ENCODE peak calls at places on chromosome 20, in ten cellular contexts. X, P, V, B, D, H, M, J, N and W are unnamed samples.

GRCh38 chr20:661474-662288 is 8.7 kb upstream of the SRXN1 start:
- DNase-seq in H (no peak), D (peak), P (no peak), M (no peak), X (no peak), V (no peak), B (no peak), N (no peak), J (no peak), W (no peak)

GRCh38 chr20:53331151-53331973 is 262.3 kb downstream of the ZNF217 start:
- DNase-seq in X (no peak), P (no peak), B (no peak), D (no peak), H (no peak), N (no peak), M (no peak), V (peak), J (peak), W (no peak)

GRCh38 chr20:18571009-18571408 is 3.8 kb downstream of the SMIM26 start:
- DNase-seq in V (no peak), N (no peak), M (no peak), D (no peak), B (no peak), H (no peak), P (no peak), J (no peak), X (no peak), W (no peak)

GRCh38 chr20:8523684-8524083 is 391.6 kb downstream of the PLCB1 start:
- DNase-seq in H (no peak), X (no peak), M (no peak), P (no peak), D (no peak), B (peak), J (no peak), N (no peak), V (peak), W (no peak)

GRCh38 chr20:37856932-37857660 is 45.8 kb upstream of the VSTM2L start:
- DNase-seq in N (peak), M (no peak), X (no peak), H (no peak), V (peak), D (no peak), P (no peak), B (no peak), J (no peak), W (no peak)

GRCh38 chr20:45943613-45944012 is 9.1 kb downstream of the PCIF1 start:
- DNase-seq in V (no peak), N (no peak), M (no peak), J (no peak), X (no peak), B (no peak), D (no peak), P (no peak), H (no peak), W (no peak)

GRCh38 chr20:57398231-57398821 is 7.1 kb downstream of the RBM38 start:
- DNase-seq in N (no peak), V (no peak), P (no peak), B (peak), D (no peak), J (no peak), X (peak), M (peak), H (peak), W (no peak)

GRCh38 chr20:41138527-41139226 is 1.3 kb downstream of the PLCG1 start:
- DNase-seq in X (no peak), H (no peak), D (no peak), M (peak), J (peak), B (no peak), N (no peak), V (peak), P (no peak), W (peak)

GRCh38 chr20:2230671-2231488 is 64.9 kb upstream of the TGM3 start:
- DNase-seq in H (no peak), P (no peak), J (peak), N (no peak), X (no peak), D (no peak), M (no peak), B (no peak), V (peak), W (no peak)

GRCh38 chr20:17790308-17790707 is 90.5 kb downstream of the BANF2 start:
- DNase-seq in X (no peak), P (no peak), N (no peak), B (no peak), H (no peak), V (no peak), M (no peak), J (no peak), D (no peak), W (no peak)

GRCh38 chr20:7980332-7981046 is 39.1 kb downstream of the TMX4 start:
- DNase-seq in V (peak), B (no peak), J (peak), H (no peak), M (no peak), X (no peak), P (peak), N (peak), D (peak), W (peak)

GRCh38 chr20:376750-377149 is 3.8 kb upstream of the TRIB3 start:
- DNase-seq in V (no peak), D (no peak), X (no peak), H (no peak), B (no peak), M (no peak), J (no peak), N (no peak), P (no peak), W (no peak)

GRCh38 chr20:2698912-2699311 is 6.3 kb downstream of the EBF4 start:
- DNase-seq in J (no peak), X (no peak), M (no peak), N (no peak), P (no peak), B (no peak), H (no peak), D (no peak), V (no peak), W (no peak)

GRCh38 chr20:38258545-38259223 is 1.9 kb downstream of the KIAA1755 start:
- DNase-seq in X (no peak), B (no peak), H (no peak), M (no peak), V (no peak), N (no peak), J (no peak), P (no peak), D (no peak), W (no peak)

GRCh38 chr20:1811621-1812498 is 83.3 kb upstream of the SIRPA start:
- DNase-seq in X (no peak), H (no peak), B (no peak), D (no peak), P (peak), J (no peak), V (peak), M (no peak), N (no peak), W (peak)

GRCh38 chr20:33370296-33370695 is 31.0 kb downstream of the CDK5RAP1 start:
- DNase-seq in V (no peak), X (no peak), B (no peak), D (peak), J (no peak), H (peak), M (no peak), N (no peak), P (no peak), W (no peak)

GRCh38 chr20:60057866-60058807 is 99.9 kb downstream of the CDH26 start:
- DNase-seq in M (peak), N (no peak), P (peak), H (no peak), J (peak), V (peak), D (peak), X (peak), B (no peak), W (no peak)

GRCh38 chr20:32216396-32217142 is 8.9 kb downstream of the POFUT1 start:
- DNase-seq in N (no peak), J (peak), D (no peak), P (no peak), B (no peak), M (no peak), X (no peak), H (no peak), V (no peak), W (peak)

GRCh38 chr20:44734938-44735337 is 10.7 kb upstream of the KCNK15 start:
- DNase-seq in X (no peak), J (peak), N (no peak), M (no peak), H (no peak), V (peak), P (no peak), B (no peak), D (peak), W (no peak)

GRCh38 chr20:35171753-35172433 is at the start of gene PROCR:
- DNase-seq in P (peak), X (peak), H (no peak), J (peak), D (peak), M (peak), V (peak), B (peak), N (peak), W (no peak)

GRCh38 chr20:1935696-1936366 is 40.6 kb downstream of the SIRPA start:
- DNase-seq in J (peak), P (peak), N (no peak), V (no peak), H (no peak), X (peak), D (no peak), B (peak), M (no peak), W (no peak)

GRCh38 chr20:35146299-35146921 is 726 bp downstream of the EDEM2 start:
- DNase-seq in H (peak), D (no peak), V (no peak), M (no peak), N (no peak), P (no peak), B (peak), J (peak), X (no peak), W (peak)

GRCh38 chr20:23937303-23938117 is 51.1 kb downstream of the GGTLC1 start:
- DNase-seq in M (peak), B (peak), P (peak), D (peak), N (peak), H (peak), X (peak), V (peak), J (peak), W (peak)

GRCh38 chr20:34328928-34329677 is 25.9 kb upstream of the AHCY start:
- DNase-seq in N (no peak), H (no peak), J (no peak), B (no peak), X (no peak), M (no peak), P (no peak), D (no peak), V (no peak), W (no peak)

GRCh38 chr20:2771631-2772080 is 28.8 kb downstream of the CPXM1 start:
- DNase-seq in B (no peak), J (no peak), X (no peak), M (no peak), V (no peak), N (no peak), P (no peak), D (peak), H (no peak), W (no peak)

GRCh38 chr20:32941155-32941885 is 62.9 kb downstream of the SUN5 start:
- DNase-seq in M (no peak), V (peak), P (no peak), J (no peak), D (no peak), X (no peak), B (no peak), N (no peak), H (no peak), W (no peak)

GRCh38 chr20:48544402-48545333 is 283.1 kb downstream of the PREX1 start:
- DNase-seq in P (no peak), N (no peak), J (peak), H (no peak), V (no peak), D (no peak), X (no peak), M (no peak), B (peak), W (no peak)

GRCh38 chr20:12925214-12925755 is 83.5 kb upstream of the SPTLC3 start:
- DNase-seq in D (peak), V (peak), H (no peak), P (peak), B (peak), J (peak), X (peak), M (peak), N (peak), W (peak)